ENCODE peak calls at places on chromosomes 7 and 10, in six cellular contexts. X is esophagus muscularis mucosa, O is spleen, D is Panc1, Y is astrocyte of the spinal cord, B is ovary. S is an unnamed sample.

GRCh38 chr10:96719850-96720421 is 378 bp downstream of the PIK3AP1 start:
- DNase-seq in X (no peak), O (peak; percentile 96), D (no peak), Y (no peak), B (peak; percentile 55), S (no peak)

GRCh38 chr7:46035166-46035565 is 114.1 kb upstream of the IGFBP3 start:
- DNase-seq in X (no peak), O (no peak), D (no peak), Y (no peak), B (no peak), S (no peak)

GRCh38 chr10:92830478-92831389 is 17.6 kb upstream of the EXOC6 start:
- DNase-seq in X (peak; percentile 87), O (no peak), D (no peak), Y (no peak), B (no peak), S (no peak)

GRCh38 chr7:94382746-94383145 is 11.9 kb upstream of the COL1A2 start:
- DNase-seq in X (no peak), O (no peak), D (peak; percentile 69), Y (no peak), B (no peak), S (no peak)

GRCh38 chr7:98378210-98378819 is 22.6 kb downstream of the BAIAP2L1 start:
- DNase-seq in X (no peak), O (peak; percentile 21), D (no peak), Y (no peak), B (no peak), S (no peak)

GRCh38 chr10:72248477-72249151 is 25.1 kb upstream of the DDIT4 start:
- DNase-seq in X (peak; percentile 95), O (peak; percentile 96), D (no peak), Y (peak; percentile 85), B (peak; percentile 87), S (no peak)

GRCh38 chr7:157302314-157302711 is 34.5 kb upstream of the DNAJB6 start:
- DNase-seq in X (no peak), O (peak; percentile 96), D (no peak), Y (peak; percentile 24), B (no peak), S (no peak)

GRCh38 chr7:34247468-34247867 is 342.1 kb downstream of the BMPER start:
- DNase-seq in X (no peak), O (no peak), D (no peak), Y (peak; percentile 11), B (no peak), S (no peak)

GRCh38 chr10:91316486-91316885 is 93.7 kb upstream of the HECTD2 start:
- DNase-seq in X (no peak), O (no peak), D (no peak), Y (no peak), B (no peak), S (no peak)

GRCh38 chr7:149719050-149719899 is 54.1 kb downstream of the ZNF467 start:
- DNase-seq in X (no peak), O (peak; percentile 76), D (no peak), Y (peak; percentile 71), B (no peak), S (peak; percentile 34)

DNA sequence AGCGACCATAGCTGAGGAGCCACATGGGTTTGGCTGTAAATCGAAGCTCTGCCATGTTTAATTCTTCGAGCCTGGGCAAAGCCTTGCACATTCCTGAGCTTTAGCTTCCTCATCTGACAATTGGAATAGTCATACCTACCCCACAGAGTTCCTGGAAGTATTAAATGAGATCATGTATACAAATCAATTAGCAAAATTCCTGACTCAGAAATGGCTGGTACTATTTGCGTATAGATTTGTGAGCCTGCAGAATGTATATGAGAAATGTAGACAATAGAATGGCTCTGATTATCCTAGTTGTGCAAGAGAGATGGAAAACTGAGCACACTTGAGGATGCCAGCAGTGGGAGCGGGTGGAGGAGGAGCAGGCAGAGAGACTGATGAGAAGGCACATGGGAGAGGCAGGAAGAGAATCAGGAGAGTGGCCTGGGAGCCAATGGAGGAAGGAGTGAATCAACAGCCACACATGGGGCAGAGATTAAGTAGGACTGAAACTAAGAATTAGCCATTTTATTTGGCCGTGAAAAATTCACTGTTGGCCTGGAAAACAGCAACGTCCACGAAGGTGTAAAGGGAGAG is 128.0 kb upstream of the C1GALT1 start:
- DNase-seq in X (no peak), O (no peak), D (no peak), Y (no peak), B (no peak), S (no peak)
- H3K4me3 ChIP-seq in X (no peak overlapping the region), O (no peak overlapping the region), D (no peak overlapping the region), Y (no peak overlapping the region), B (no peak overlapping the region), S (no peak overlapping the region)

GRCh38 chr10:27792191-27792590 is 46.6 kb upstream of the MKX start:
- DNase-seq in X (no peak), O (no peak), D (no peak), Y (peak; percentile 65), B (no peak), S (peak; percentile 9)

GRCh38 chr10:27799046-27799445 is 53.4 kb upstream of the MKX start:
- DNase-seq in X (no peak), O (no peak), D (no peak), Y (no peak), B (no peak), S (no peak)

DNA sequence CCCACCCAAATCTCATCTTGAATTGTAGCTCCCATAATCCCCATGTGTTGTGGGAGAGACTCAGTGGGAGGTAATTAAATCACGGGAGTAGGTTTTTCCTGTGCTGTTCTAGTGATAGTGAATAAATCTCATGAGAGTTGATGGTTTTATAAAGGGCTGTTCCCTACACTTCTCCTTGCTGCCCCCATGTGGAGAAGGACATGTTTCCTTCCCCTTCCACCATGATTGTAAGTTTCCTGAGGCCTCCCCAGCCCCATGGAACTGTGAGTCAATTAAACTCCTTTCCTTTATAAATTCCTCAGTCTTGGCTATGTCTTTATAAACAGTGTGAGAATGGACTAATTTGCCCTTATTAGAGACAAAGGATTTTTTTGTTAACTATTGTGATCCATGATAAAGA is 48.5 kb upstream of the MKX start:
- DNase-seq in X (no peak), O (no peak), D (no peak), Y (no peak), B (no peak), S (no peak)
- TF ChIP-seq CTCF in X (peak; percentile 60), O (no peak), D (peak; percentile 17), Y (no peak), B (no peak), S (no peak)

GRCh38 chr10:45071043-45071813 is 70.5 kb downstream of the ZNF22 start:
- DNase-seq in X (no peak), O (no peak), D (no peak), Y (no peak), B (no peak), S (no peak)
- H3K4me3 ChIP-seq in X (no peak overlapping the region), O (no peak overlapping the region), D (no peak overlapping the region), Y (no peak overlapping the region), B (no peak overlapping the region), S (no peak overlapping the region)

GRCh38 chr10:132442636-132443035 is 45.6 kb downstream of the PWWP2B start:
- DNase-seq in X (no peak), O (peak; percentile 78), D (no peak), Y (no peak), B (no peak), S (no peak)

GRCh38 chr10:132444877-132445351 is 47.9 kb downstream of the PWWP2B start:
- DNase-seq in X (no peak), O (peak; percentile 75), D (no peak), Y (peak; percentile 40), B (no peak), S (no peak)

GRCh38 chr10:132443998-132444876 is 47.2 kb downstream of the PWWP2B start:
- DNase-seq in X (no peak), O (peak; percentile 77), D (no peak), Y (no peak), B (no peak), S (no peak)

GRCh38 chr10:132441818-132442217 is 44.8 kb downstream of the PWWP2B start:
- DNase-seq in X (no peak), O (peak; percentile 61), D (no peak), Y (no peak), B (no peak), S (no peak)

GRCh38 chr10:132443605-132443997 is 46.6 kb downstream of the PWWP2B start:
- DNase-seq in X (no peak), O (peak; percentile 93), D (no peak), Y (peak; percentile 37), B (no peak), S (no peak)
- TF ChIP-seq CTCF in X (peak; percentile 56), O (peak; percentile 53), D (no peak), Y (peak; percentile 65), B (no peak), S (peak; percentile 53)

DNA sequence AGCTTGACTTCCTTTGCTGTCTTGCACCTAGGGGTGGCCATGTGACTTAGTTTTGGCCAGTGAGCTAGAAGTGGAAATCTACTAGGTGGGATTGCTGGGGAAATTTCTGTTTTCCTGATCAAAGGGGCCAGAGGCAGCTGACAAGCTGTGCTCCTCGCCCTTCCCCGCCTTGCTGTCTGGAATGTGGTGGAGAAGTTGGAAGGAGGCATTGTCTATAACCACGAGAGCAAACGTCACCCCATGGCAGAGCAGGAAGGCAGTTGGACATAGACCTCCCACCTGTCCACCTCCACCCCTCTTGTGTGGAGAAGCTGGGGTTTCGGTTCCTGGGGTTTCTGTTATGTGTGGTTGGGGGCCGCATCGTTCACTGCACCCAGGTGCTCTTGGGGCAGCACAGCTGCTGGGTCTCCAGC is 7.3 kb downstream of the SFRP5 start:
- DNase-seq in X (no peak), O (no peak), D (no peak), Y (no peak), B (no peak), S (no peak)
- H3K4me3 ChIP-seq in X (no peak overlapping the region), O (no peak overlapping the region), D (no peak overlapping the region), Y (no peak overlapping the region), B (no peak overlapping the region), S (no peak overlapping the region)

GRCh38 chr10:18615618-18616017 is 35.8 kb downstream of the NSUN6 start:
- DNase-seq in X (no peak), O (no peak), D (no peak), Y (peak; percentile 36), B (no peak), S (peak; percentile 23)

GRCh38 chr10:18618995-18619394 is 32.4 kb downstream of the NSUN6 start:
- DNase-seq in X (no peak), O (no peak), D (no peak), Y (peak; percentile 65), B (no peak), S (peak; percentile 83)

GRCh38 chr10:18620856-18621255 is 30.5 kb downstream of the NSUN6 start:
- DNase-seq in X (no peak), O (no peak), D (no peak), Y (no peak), B (no peak), S (no peak)

GRCh38 chr10:18611168-18611567 is 40.2 kb downstream of the NSUN6 start:
- DNase-seq in X (no peak), O (no peak), D (no peak), Y (no peak), B (no peak), S (no peak)

DNA sequence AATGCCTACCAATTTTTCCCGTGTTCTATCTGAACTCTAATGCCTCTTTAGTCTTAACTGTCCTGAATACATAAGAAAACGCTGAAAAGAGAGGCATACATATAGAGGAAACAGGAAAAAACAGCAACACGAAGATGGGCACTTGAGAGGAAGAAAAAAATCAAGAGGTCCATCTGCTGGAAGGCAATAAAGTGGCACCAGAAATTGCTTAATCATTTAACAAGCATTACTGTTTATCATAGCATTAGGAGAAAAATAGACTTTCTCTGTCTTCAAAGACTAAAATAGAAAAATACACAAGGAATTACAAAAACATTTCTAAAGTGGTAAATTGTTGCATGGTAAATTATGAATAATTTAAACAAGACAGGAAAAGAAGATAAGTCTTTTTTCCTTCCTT is 35.0 kb downstream of the NSUN6 start:
- DNase-seq in X (no peak), O (no peak), D (no peak), Y (no peak), B (no peak), S (no peak)
- TF ChIP-seq CTCF in X (no peak), O (no peak), D (no peak), Y (no peak), B (no peak), S (no peak)